ENCODE peak calls at places on chromosomes 13 and 19, in eight cellular contexts. C, F, S, Z, B, G, H and J are unnamed samples.

GRCh38 chr19:55484571-55485438 is at the start of gene NAT14:
- DNase-seq in C (peak; percentile 47), F (peak; percentile 70), S (peak; percentile 80), Z (peak; percentile 51), B (peak; percentile 86), G (peak; percentile 88), H (no peak), J (peak; percentile 79)

GRCh38 chr19:2270572-2271515 is 11.1 kb downstream of the PEAK3 start:
- DNase-seq in C (peak; percentile 60), F (peak; percentile 89), S (peak; percentile 48), Z (peak; percentile 89), B (peak; percentile 78), G (peak; percentile 95), H (peak; percentile 58), J (peak; percentile 98)

GRCh38 chr19:4343845-4344713 is 717 bp downstream of the MPND start:
- DNase-seq in C (no peak), F (peak; percentile 78), S (no peak), Z (no peak), B (no peak), G (no peak), H (no peak), J (peak; percentile 57)

GRCh38 chr13:110912651-110913051 is 2.2 kb downstream of the ANKRD10 start:
- DNase-seq in C (no peak), F (no peak), S (no peak), Z (peak; percentile 34), B (no peak), G (peak; percentile 52), H (no peak), J (no peak)

GRCh38 chr19:6271721-6272410 is 7.9 kb downstream of the MLLT1 start:
- DNase-seq in C (no peak), F (peak; percentile 72), S (no peak), Z (peak; percentile 55), B (peak; percentile 76), G (peak; percentile 90), H (no peak), J (no peak)

GRCh38 chr19:40662925-40663711 is 27.3 kb downstream of the NUMBL start:
- DNase-seq in C (peak; percentile 95), F (peak; percentile 93), S (peak; percentile 96), Z (peak; percentile 83), B (peak; percentile 94), G (peak; percentile 89), H (peak; percentile 79), J (peak; percentile 80)

GRCh38 chr13:78978381-78978998 is 319.5 kb upstream of the OBI1 start:
- DNase-seq in C (peak; percentile 3), F (no peak), S (peak; percentile 60), Z (peak; percentile 6), B (peak; percentile 65), G (peak; percentile 47), H (peak; percentile 29), J (peak; percentile 66)

GRCh38 chr13:31053098-31053497 is 108.6 kb downstream of the HSPH1 start:
- DNase-seq in C (no peak), F (no peak), S (no peak), Z (no peak), B (no peak), G (no peak), H (no peak), J (no peak)

GRCh38 chr13:35356572-35356971 is 119.9 kb downstream of the MAB21L1 start:
- DNase-seq in C (no peak), F (no peak), S (no peak), Z (no peak), B (no peak), G (no peak), H (no peak), J (peak; percentile 90)

GRCh38 chr13:97295279-97296182 is 73.4 kb downstream of the MBNL2 start:
- DNase-seq in C (no peak), F (no peak), S (no peak), Z (no peak), B (no peak), G (peak; percentile 28), H (peak; percentile 26), J (no peak)

GRCh38 chr19:40398417-40399056 is 8.6 kb upstream of the HIPK4 start:
- DNase-seq in C (peak; percentile 71), F (no peak), S (no peak), Z (no peak), B (peak; percentile 85), G (peak; percentile 45), H (no peak), J (peak; percentile 38)

GRCh38 chr13:51995677-51996551 is 15.3 kb downstream of the ATP7B start:
- DNase-seq in C (no peak), F (peak; percentile 63), S (no peak), Z (no peak), B (no peak), G (peak; percentile 30), H (no peak), J (no peak)

GRCh38 chr13:32212420-32212819 is 102.7 kb downstream of the ZAR1L start:
- DNase-seq in C (no peak), F (no peak), S (no peak), Z (peak; percentile 69), B (no peak), G (peak; percentile 66), H (peak; percentile 70), J (no peak)

GRCh38 chr13:52027832-52028231 is 3.3 kb downstream of the UTP14C start:
- DNase-seq in C (no peak), F (no peak), S (no peak), Z (no peak), B (no peak), G (no peak), H (no peak), J (no peak)

GRCh38 chr19:36259211-36259610 is 44.3 kb downstream of the ZNF146 start:
- DNase-seq in C (no peak), F (no peak), S (no peak), Z (no peak), B (no peak), G (no peak), H (no peak), J (no peak)

GRCh38 chr19:57099199-57099661 is 20.6 kb upstream of the USP29 start:
- DNase-seq in C (peak; percentile 67), F (no peak), S (peak; percentile 21), Z (peak; percentile 17), B (peak; percentile 59), G (peak; percentile 89), H (no peak), J (peak; percentile 36)

GRCh38 chr13:102721800-102722231 is 27.0 kb upstream of the METTL21C start:
- DNase-seq in C (no peak), F (no peak), S (no peak), Z (peak; percentile 94), B (no peak), G (peak; percentile 55), H (no peak), J (no peak)

GRCh38 chr19:14473915-14474578 is 1.1 kb downstream of the PTGER1 start:
- DNase-seq in C (no peak), F (peak; percentile 68), S (no peak), Z (no peak), B (no peak), G (peak; percentile 53), H (no peak), J (no peak)

GRCh38 chr19:55227241-55228014 is 1.1 kb downstream of the TMEM86B start:
- DNase-seq in C (no peak), F (no peak), S (no peak), Z (no peak), B (no peak), G (no peak), H (no peak), J (no peak)

GRCh38 chr13:42996584-42996983 is 4.5 kb upstream of the EPSTI1 start:
- DNase-seq in C (no peak), F (no peak), S (no peak), Z (peak; percentile 84), B (no peak), G (peak; percentile 50), H (peak; percentile 81), J (peak; percentile 11)

GRCh38 chr13:26721251-26721939 is 39.2 kb downstream of the GPR12 start:
- DNase-seq in C (peak; percentile 10), F (peak; percentile 57), S (no peak), Z (no peak), B (no peak), G (no peak), H (no peak), J (peak; percentile 28)

GRCh38 chr13:26074706-26075105 is 22.9 kb upstream of the SHISA2 start:
- DNase-seq in C (no peak), F (no peak), S (no peak), Z (no peak), B (no peak), G (peak; percentile 29), H (no peak), J (no peak)